ENCODE peak calls at places on chromosome 14, in nine cellular contexts. K is astrocyte of the spinal cord; O is H54; I is activated CD8-positive, alpha-beta T cell treated with anti-CD3 and anti-CD28 coated beads for 36 hours; L is GM10248; U is left colon; S is stimulated activated CD8-positive, alpha-beta memory T cell treated with anti-CD3 and anti-CD28 coated beads, Interleukin-4, amount 100 ng/mL, for 1 hour; H is stimulated activated naive B cell treated with anti-CD40 and anti-IgM and Interleukin-4, amounts not matched to agents 10 μg/mL and 1 μg/mL and 100 μg/mL, for 72 hours; E is GM13976. B is an unnamed sample.

GRCh38 chr14:98953544-98954346 is 318.3 kb downstream of the BCL11B start:
- DNase-seq in K (peak), I (no peak), S (no peak), U (peak), E (no peak), H (no peak), L (no peak), O (no peak), B (no peak)

GRCh38 chr14:61616524-61617185 is 78.7 kb upstream of the HIF1A start:
- DNase-seq in U (no peak), E (no peak), L (no peak), O (no peak), S (no peak), K (peak), I (no peak), H (no peak), B (no peak)

GRCh38 chr14:104654119-104654518 is 35.3 kb upstream of the INF2 start:
- DNase-seq in O (no peak), E (no peak), K (no peak), S (no peak), U (no peak), I (no peak), L (no peak), H (no peak), B (no peak)

GRCh38 chr14:104875811-104876210 is 10.7 kb downstream of the CEP170B start:
- DNase-seq in L (no peak), S (no peak), U (no peak), H (no peak), I (no peak), O (no peak), K (no peak), E (no peak), B (no peak)

GRCh38 chr14:65565948-65566347 is 153.4 kb downstream of the FUT8 start:
- DNase-seq in I (no peak), L (no peak), O (no peak), S (no peak), K (no peak), H (no peak), U (no peak), E (no peak), B (no peak)

GRCh38 chr14:34227834-34228662 is 234.0 kb downstream of the SPTSSA start:
- DNase-seq in L (peak), E (peak), O (peak), I (peak), K (peak), S (peak), H (peak), U (peak), B (peak)

GRCh38 chr14:90546767-90547166 is 149.9 kb downstream of the CALM1 start:
- DNase-seq in E (no peak), O (no peak), L (no peak), U (no peak), H (no peak), I (no peak), S (no peak), K (no peak), B (no peak)

GRCh38 chr14:37746140-37746832 is 150.9 kb downstream of the TTC6 start:
- DNase-seq in H (no peak), E (no peak), I (no peak), O (no peak), U (no peak), S (no peak), L (no peak), K (no peak), B (no peak)

GRCh38 chr14:36662543-36663403 is 1.1 kb downstream of the PAX9 start:
- DNase-seq in S (no peak), H (no peak), U (no peak), L (peak), K (no peak), O (no peak), I (no peak), E (peak), B (no peak)

GRCh38 chr14:65686761-65687160 is 274.2 kb downstream of the FUT8 start:
- DNase-seq in K (no peak), L (no peak), S (no peak), I (no peak), O (no peak), E (no peak), H (no peak), U (no peak), B (no peak)

GRCh38 chr14:102789349-102789748 is 12.1 kb downstream of the TRAF3 start:
- DNase-seq in H (no peak), S (no peak), I (no peak), E (no peak), L (no peak), K (no peak), O (no peak), U (no peak), B (no peak)

GRCh38 chr14:72907886-72908285 is 14.0 kb upstream of the DPF3 start:
- DNase-seq in L (no peak), S (no peak), K (peak), O (peak), U (no peak), H (no peak), E (no peak), I (peak), B (no peak)

GRCh38 chr14:44463386-44464004 is 43.6 kb downstream of the FSCB start:
- DNase-seq in H (no peak), K (no peak), L (no peak), U (no peak), S (no peak), O (no peak), E (no peak), I (no peak), B (no peak)

GRCh38 chr14:22926316-22926715 is 2.9 kb downstream of the PRMT5 start:
- DNase-seq in K (no peak), S (no peak), I (no peak), O (no peak), U (peak), L (no peak), H (no peak), E (no peak), B (no peak)

GRCh38 chr14:68906439-68906838 is 72.7 kb downstream of the ACTN1 start:
- DNase-seq in E (no peak), K (no peak), H (no peak), S (no peak), U (no peak), L (no peak), I (no peak), O (no peak), B (no peak)

GRCh38 chr14:52391866-52392600 is 77.9 kb downstream of the PTGER2 start:
- DNase-seq in S (no peak), E (no peak), K (peak), U (no peak), H (no peak), L (no peak), O (peak), I (no peak), B (no peak)

GRCh38 chr14:72154645-72155378 is 222.6 kb downstream of the RGS6 start:
- DNase-seq in S (no peak), L (no peak), I (peak), E (no peak), U (no peak), K (no peak), O (no peak), H (no peak), B (no peak)

GRCh38 chr14:94975366-94975765 is 182.0 kb downstream of the DICER1 start:
- DNase-seq in H (no peak), U (no peak), S (no peak), K (no peak), O (no peak), E (no peak), L (no peak), I (no peak), B (no peak)

GRCh38 chr14:51335521-51335920 is 95.5 kb downstream of the TMX1 start:
- DNase-seq in O (no peak), I (no peak), U (peak), S (no peak), E (no peak), H (no peak), L (no peak), K (no peak), B (no peak)

GRCh38 chr14:68729556-68729955 is 63.3 kb downstream of the ZFP36L1 start:
- DNase-seq in S (no peak), O (no peak), U (peak), H (no peak), L (no peak), I (no peak), E (no peak), K (no peak), B (no peak)

GRCh38 chr14:20866963-20867362 is 24.2 kb upstream of the RNASE3 start:
- DNase-seq in K (no peak), E (no peak), O (no peak), S (no peak), H (no peak), L (no peak), U (no peak), I (peak), B (no peak)

GRCh38 chr14:59359451-59360124 is 105.6 kb downstream of the GPR135 start:
- DNase-seq in S (no peak), K (no peak), U (no peak), O (no peak), I (no peak), L (no peak), E (no peak), H (no peak), B (no peak)

GRCh38 chr14:70239802-70240201 is 51.1 kb upstream of the SLC8A3 start:
- DNase-seq in E (peak), O (no peak), H (no peak), L (peak), S (no peak), I (no peak), K (no peak), U (no peak), B (no peak)

GRCh38 chr14:77139540-77140342 is 1.9 kb downstream of the ZDHHC22 start:
- DNase-seq in O (peak), E (peak), H (no peak), K (no peak), L (peak), S (no peak), I (peak), U (no peak), B (no peak)

GRCh38 chr14:72476657-72477499 is 417.0 kb downstream of the DPF3 start:
- DNase-seq in O (peak), H (peak), L (peak), K (peak), S (peak), U (peak), I (peak), E (peak), B (no peak)

GRCh38 chr14:32233292-32233691 is 30.2 kb upstream of the RNU6-8 start:
- DNase-seq in O (no peak), E (no peak), K (no peak), L (no peak), I (no peak), S (no peak), U (no peak), H (no peak), B (no peak)

GRCh38 chr14:98138666-98139065 is 1133.3 kb downstream of the BCL11B start:
- DNase-seq in U (no peak), H (no peak), L (peak), S (peak), I (peak), O (peak), E (peak), K (peak), B (peak)

GRCh38 chr14:75980856-75981255 is 939 bp downstream of the TGFB3 start:
- DNase-seq in I (no peak), S (no peak), U (no peak), H (no peak), O (no peak), K (no peak), L (no peak), E (no peak), B (no peak)

B was measured in mucosa of gallbladder.